ENCODE peak calls at places on chromosomes 11 and 22, in ten cellular contexts. J is sigmoid colon; M is islet precursor cell; I is C1 segment of cervical spinal cord; Q is Panc1; B is HTR-8/SVneo; T is stimulated activated CD4-positive, alpha-beta T cell treated with anti-CD3 and anti-CD28 coated beads, Interleukin-2, amount 100 ng/mL, for 48 hours; F is aorta; C is G401; Z is GM03348. P is an unnamed sample.
A peak's percentile ranks its signal among the peaks of the same experiment; 100 is the strongest.

GRCh38 chr11:111586305-111586915 is 15.8 kb upstream of the SIK2 start:
- DNase-seq in J (no peak), M (no peak), I (no peak), Q (peak; percentile 42), B (no peak), T (peak; percentile 5), F (no peak), C (peak; percentile 81), Z (no peak), P (peak; percentile 74)

GRCh38 chr22:43297246-43298061 is 45.7 kb downstream of the SCUBE1 start:
- DNase-seq in J (peak; percentile 74), M (no peak), I (no peak), Q (no peak), B (no peak), T (no peak), F (no peak), C (no peak), Z (no peak), P (no peak)

GRCh38 chr22:25746012-25746373 is 4.0 kb downstream of the MYO18B start:
- DNase-seq in J (no peak), M (no peak), I (no peak), Q (no peak), B (no peak), T (no peak), F (no peak), C (no peak), Z (no peak), P (peak; percentile 65)

GRCh38 chr11:47395225-47396048 is 13.0 kb upstream of the SLC39A13 start:
- DNase-seq in J (no peak), M (no peak), I (no peak), Q (no peak), B (no peak), T (no peak), F (no peak), C (no peak), Z (no peak), P (no peak)

GRCh38 chr22:23696326-23696851 is 5.6 kb downstream of the RGL4 start:
- DNase-seq in J (no peak), M (no peak), I (no peak), Q (no peak), B (no peak), T (peak; percentile 60), F (no peak), C (no peak), Z (no peak), P (no peak)

GRCh38 chr22:17348464-17349103 is 20.7 kb upstream of the CECR2 start:
- DNase-seq in J (no peak), M (no peak), I (no peak), Q (no peak), B (no peak), T (no peak), F (no peak), C (no peak), Z (no peak), P (no peak)

GRCh38 chr22:27212617-27213177 is 555.3 kb downstream of the MIAT start:
- DNase-seq in J (peak; percentile 97), M (peak; percentile 88), I (no peak), Q (no peak), B (peak; percentile 63), T (no peak), F (no peak), C (no peak), Z (peak; percentile 85), P (peak; percentile 66)

GRCh38 chr11:118342503-118343161 is at the start of gene CD3D:
- DNase-seq in J (no peak), M (no peak), I (no peak), Q (no peak), B (no peak), T (peak; percentile 51), F (no peak), C (no peak), Z (no peak), P (no peak)

GRCh38 chr22:29580200-29580810 is 608 bp downstream of the NIPSNAP1 start:
- DNase-seq in J (no peak), M (no peak), I (no peak), Q (no peak), B (no peak), T (no peak), F (no peak), C (no peak), Z (no peak), P (peak; percentile 10)

GRCh38 chr22:31846161-31847115 is 92.6 kb downstream of the DEPDC5 start:
- DNase-seq in J (no peak), M (no peak), I (no peak), Q (no peak), B (no peak), T (no peak), F (no peak), C (no peak), Z (no peak), P (peak; percentile 37)

GRCh38 chr11:84691830-84692229 is 935.3 kb downstream of the DLG2 start:
- DNase-seq in J (no peak), M (no peak), I (no peak), Q (no peak), B (no peak), T (no peak), F (no peak), C (peak; percentile 51), Z (no peak), P (no peak)

GRCh38 chr11:67429038-67429668 is 859 bp downstream of the RPS6KB2 start:
- DNase-seq in J (no peak), M (no peak), I (no peak), Q (no peak), B (no peak), T (no peak), F (no peak), C (no peak), Z (no peak), P (no peak)

GRCh38 chr22:28594784-28595324 is 84.8 kb downstream of the TTC28 start:
- DNase-seq in J (no peak), M (no peak), I (no peak), Q (peak; percentile 32), B (peak; percentile 23), T (no peak), F (no peak), C (peak; percentile 57), Z (peak; percentile 69), P (peak; percentile 75)

P was measured in ELR.